ENCODE peak calls at places on chromosomes 7 and 10, in ten cellular contexts. Q is stimulated activated CD4-positive, alpha-beta T cell treated with anti-CD3 and anti-CD28 coated beads, Interleukin-1b, Interleukin-23, amount 100 ng/mL, for 4 hours; W is kidney tubule cell; S is AG10803; N is NCI-H69; R is midbrain; C is OCI-LY7; H is K562; F is stimulated activated naive B cell treated with anti-CD40 and anti-IgM and Interleukin-4, amounts not matched to agents 10 μg/mL and 1 μg/mL and 100 μg/mL, for 72 hours; Y is stimulated activated CD8-positive, alpha-beta memory T cell treated with anti-CD3 and anti-CD28 coated beads, Interleukin-7, amount 100 ng/mL, for 1 hour. K is an unnamed sample.

GRCh38 chr7:135761751-135762488 is 13.3 kb upstream of the FAM180A start:
- DNase-seq in Q (no peak), W (no peak), S (peak), N (no peak), R (no peak), C (no peak), H (no peak), F (no peak), Y (no peak), K (no peak)

GRCh38 chr7:98867271-98867701 is 2.5 kb downstream of the TMEM130 start:
- DNase-seq in Q (no peak), W (no peak), S (no peak), N (peak), R (no peak), C (no peak), H (no peak), F (no peak), Y (no peak), K (peak)

GRCh38 chr10:23051855-23052309 is 43.5 kb upstream of the MSRB2 start:
- DNase-seq in Q (no peak), W (peak), S (no peak), N (no peak), R (no peak), C (no peak), H (no peak), F (no peak), Y (no peak), K (no peak)

GRCh38 chr7:252216-252965 is 37.6 kb upstream of the FOXL3 start:
- DNase-seq in Q (no peak), W (no peak), S (no peak), N (no peak), R (no peak), C (no peak), H (no peak), F (no peak), Y (no peak), K (no peak)

GRCh38 chr7:28112883-28113540 is 67.6 kb downstream of the JAZF1 start:
- DNase-seq in Q (no peak), W (no peak), S (no peak), N (no peak), R (peak), C (no peak), H (no peak), F (no peak), Y (no peak), K (no peak)

GRCh38 chr7:29976673-29977072 is 12.9 kb downstream of the SCRN1 start:
- DNase-seq in Q (no peak), W (peak), S (no peak), N (no peak), R (no peak), C (no peak), H (no peak), F (no peak), Y (no peak), K (no peak)

GRCh38 chr10:101238732-101239105 is 9.5 kb upstream of the LBX1 start:
- DNase-seq in Q (no peak), W (peak), S (no peak), N (no peak), R (no peak), C (peak), H (peak), F (no peak), Y (no peak), K (no peak)

GRCh38 chr7:45696476-45696875 is 122.3 kb downstream of the ADCY1 start:
- DNase-seq in Q (no peak), W (no peak), S (no peak), N (no peak), R (no peak), C (no peak), H (no peak), F (no peak), Y (no peak), K (no peak)

GRCh38 chr7:91082854-91083495 is 181.3 kb upstream of the FZD1 start:
- DNase-seq in Q (no peak), W (peak), S (peak), N (peak), R (peak), C (peak), H (no peak), F (no peak), Y (no peak), K (no peak)

GRCh38 chr7:128353610-128354009 is 7.9 kb downstream of the PRRT4 start:
- DNase-seq in Q (no peak), W (no peak), S (no peak), N (no peak), R (no peak), C (no peak), H (no peak), F (no peak), Y (no peak), K (no peak)

GRCh38 chr10:102869290-102870198 is at the start of gene AS3MT:
- DNase-seq in Q (peak), W (peak), S (peak), N (peak), R (no peak), C (no peak), H (no peak), F (no peak), Y (no peak), K (peak)

GRCh38 chr10:88642254-88642653 is 22.0 kb upstream of the LIPF start:
- DNase-seq in Q (no peak), W (no peak), S (no peak), N (peak), R (no peak), C (no peak), H (no peak), F (no peak), Y (no peak), K (no peak)

GRCh38 chr7:22779697-22780096 is 43.0 kb downstream of the TOMM7 start:
- DNase-seq in Q (no peak), W (no peak), S (no peak), N (no peak), R (no peak), C (no peak), H (no peak), F (no peak), Y (no peak), K (no peak)

GRCh38 chr10:17616403-17617030 is 657 bp downstream of the HACD1 start:
- DNase-seq in Q (peak), W (peak), S (peak), N (peak), R (no peak), C (no peak), H (peak), F (peak), Y (no peak), K (no peak)

GRCh38 chr10:93346712-93347111 is 135.4 kb downstream of the MYOF start:
- DNase-seq in Q (no peak), W (peak), S (peak), N (peak), R (no peak), C (no peak), H (no peak), F (no peak), Y (no peak), K (no peak)

GRCh38 chr10:6300106-6300783 is 97.5 kb downstream of the PFKFB3 start:
- DNase-seq in Q (no peak), W (peak), S (peak), N (no peak), R (peak), C (peak), H (no peak), F (peak), Y (no peak), K (no peak)

GRCh38 chr7:157692156-157693011 is 355.6 kb downstream of the DNAJB6 start:
- DNase-seq in Q (no peak), W (no peak), S (no peak), N (no peak), R (no peak), C (no peak), H (no peak), F (no peak), Y (no peak), K (no peak)

GRCh38 chr7:116762951-116763350 is 91.0 kb downstream of the MET start:
- DNase-seq in Q (no peak), W (no peak), S (no peak), N (peak), R (no peak), C (no peak), H (no peak), F (no peak), Y (no peak), K (no peak)

GRCh38 chr10:42615419-42615818 is 23.0 kb downstream of the ZNF33B start:
- DNase-seq in Q (no peak), W (no peak), S (peak), N (no peak), R (no peak), C (no peak), H (no peak), F (no peak), Y (no peak), K (no peak)

GRCh38 chr10:133278577-133279265 is 2.1 kb upstream of the ADAM8 start:
- DNase-seq in Q (no peak), W (peak), S (peak), N (peak), R (peak), C (peak), H (peak), F (peak), Y (no peak), K (no peak)

GRCh38 chr7:82605247-82605864 is 161.8 kb upstream of the CACNA2D1 start:
- DNase-seq in Q (no peak), W (peak), S (peak), N (peak), R (peak), C (peak), H (peak), F (no peak), Y (no peak), K (no peak)

GRCh38 chr7:35424869-35425495 is 171.1 kb upstream of the TBX20 start:
- DNase-seq in Q (peak), W (peak), S (peak), N (peak), R (no peak), C (peak), H (peak), F (peak), Y (peak), K (no peak)